ENCODE peak calls at places on chromosomes 4 and X, in four cellular contexts. A, W, J and Z are unnamed samples.

GRCh38 chr4:67106846-67107467 is 438.3 kb downstream of the CENPC start:
- DNase-seq in A (no peak), W (no peak), J (no peak), Z (no peak)

GRCh38 chr4:94413085-94413685 is 38.6 kb upstream of the PDLIM5 start:
- DNase-seq in A (no peak), W (no peak), J (no peak), Z (peak; percentile 53)

GRCh38 chr4:41611881-41612871 is 74.2 kb downstream of the LIMCH1 start:
- DNase-seq in A (peak; percentile 82), W (no peak), J (no peak), Z (no peak)

GRCh38 chr4:96352051-96352517 is 512.2 kb downstream of the PDHA2 start:
- DNase-seq in A (no peak), W (no peak), J (no peak), Z (no peak)

GRCh38 chr4:40193018-40193571 is 3.7 kb upstream of the RHOH start:
- DNase-seq in A (no peak), W (no peak), J (peak; percentile 51), Z (no peak)

GRCh38 chr4:31737419-31737818 is 1017.2 kb downstream of the PCDH7 start:
- DNase-seq in A (no peak), W (no peak), J (no peak), Z (no peak)

GRCh38 chrX:18288716-18289115 is 65.8 kb downstream of the SCML2 start:
- DNase-seq in A (no peak), W (no peak), J (no peak), Z (no peak)

GRCh38 chr4:154004859-154005520 is 216.1 kb upstream of the SFRP2 start:
- DNase-seq in A (no peak), W (peak; percentile 28), J (no peak), Z (peak; percentile 80)

GRCh38 chrX:10006086-10006485 is 38.9 kb downstream of the CLDN34 start:
- DNase-seq in A (no peak), W (no peak), J (no peak), Z (no peak)

GRCh38 chrX:103831803-103832544 is at the start of gene RAB9B:
- DNase-seq in A (peak; percentile 58), W (no peak), J (peak; percentile 60), Z (no peak)

GRCh38 chr4:74111990-74112389 is 13.0 kb upstream of the CXCL2 start:
- DNase-seq in A (no peak), W (no peak), J (no peak), Z (no peak)

GRCh38 chrX:65502618-65503017 is 32.0 kb downstream of the LAS1L start:
- DNase-seq in A (no peak), W (no peak), J (no peak), Z (no peak)

GRCh38 chr4:74540193-74540592 is 95.3 kb downstream of the AREG start:
- DNase-seq in A (no peak), W (no peak), J (no peak), Z (no peak)

GRCh38 chrX:109783712-109784109 is 50.7 kb upstream of the ACSL4 start:
- DNase-seq in A (no peak), W (no peak), J (no peak), Z (no peak)

GRCh38 chr4:36841583-36842326 is 402.8 kb upstream of the NWD2 start:
- DNase-seq in A (no peak), W (no peak), J (no peak), Z (no peak)

GRCh38 chr4:78653655-78654054 is 102.1 kb downstream of the ANXA3 start:
- DNase-seq in A (no peak), W (no peak), J (no peak), Z (no peak)

GRCh38 chr4:125389713-125390112 is 75.0 kb downstream of the FAT4 start:
- DNase-seq in A (no peak), W (peak; percentile 34), J (no peak), Z (peak; percentile 90)

GRCh38 chrX:21986596-21986995 is 45.5 kb upstream of the PHEX start:
- DNase-seq in A (no peak), W (no peak), J (no peak), Z (peak; percentile 3)